ENCODE peak calls at places on chromosomes 13 and 19, in ten cellular contexts. R is activated CD4-positive, alpha-beta T cell treated with anti-CD3 and anti-CD28 coated beads for 48 hours; H is dorsolateral prefrontal cortex; G is GOT3; Z is lower leg skin; E is substantia nigra; J is stimulated activated CD8-positive, alpha-beta memory T cell treated with anti-CD3 and anti-CD28 coated beads, Interleukin-15, amount 100 ng/mL, for 24 hours; C is stimulated activated naive CD8-positive, alpha-beta T cell treated with anti-CD3 and anti-CD28 coated beads, Interleukin-15, Interleukin-2, amounts not matched to agents 100 U/mL and 50 U/mL, for 24 hours; M is CD4-positive, CD25-positive, alpha-beta regulatory T cell; S is fibroblast of the conjunctiva. U is an unnamed sample.

GRCh38 chr13:50322006-50322405 is 306.8 kb downstream of the KCNRG start:
- DNase-seq in R (no peak), M (no peak), H (no peak), E (no peak), J (no peak), C (no peak), G (no peak), S (no peak), Z (no peak), U (no peak)

GRCh38 chr19:10655457-10656312 is 1.5 kb downstream of the ILF3 start:
- DNase-seq in H (no peak), E (peak), R (peak), Z (no peak), M (peak), S (no peak), G (no peak), J (no peak), C (no peak), U (no peak)

GRCh38 chr19:56671613-56671994 is at the start of gene ZNF835:
- DNase-seq in Z (peak), G (peak), S (peak), J (peak), C (peak), E (peak), H (peak), M (peak), R (peak), U (peak)

GRCh38 chr13:101757446-101758039 is 305.1 kb downstream of the ITGBL1 start:
- DNase-seq in E (no peak), G (no peak), R (no peak), S (peak), H (no peak), M (peak), C (no peak), J (no peak), Z (no peak), U (no peak)

GRCh38 chr19:35337081-35337983 is 8.3 kb downstream of the CD22 start:
- DNase-seq in M (no peak), C (no peak), H (no peak), J (no peak), Z (no peak), E (no peak), G (no peak), R (no peak), S (no peak), U (peak)

GRCh38 chr13:108176685-108177274 is 38.6 kb downstream of the LIG4 start:
- DNase-seq in Z (no peak), C (peak), E (peak), H (no peak), J (peak), G (no peak), R (peak), M (peak), S (no peak), U (no peak)

GRCh38 chr13:103188688-103189326 is 122.6 kb upstream of the SLC10A2 start:
- DNase-seq in M (peak), H (no peak), G (no peak), Z (no peak), E (no peak), J (no peak), R (no peak), C (no peak), S (peak), U (no peak)

GRCh38 chr19:50629801-50630200 is 9.9 kb downstream of the SYT3 start:
- DNase-seq in R (no peak), Z (no peak), G (no peak), C (no peak), H (no peak), M (no peak), S (no peak), E (no peak), J (no peak), U (no peak)

GRCh38 chr19:31135841-31136240 is 213.4 kb downstream of the TSHZ3 start:
- DNase-seq in J (no peak), E (no peak), Z (no peak), H (no peak), M (no peak), C (no peak), S (no peak), R (no peak), G (no peak), U (no peak)

GRCh38 chr19:54207908-54208783 is 7.5 kb downstream of the RPS9 start:
- DNase-seq in M (no peak), E (peak), H (peak), G (no peak), C (peak), R (peak), S (peak), Z (peak), J (no peak), U (peak)

GRCh38 chr19:11705474-11705873 is 33.3 kb downstream of the ZNF823 start:
- DNase-seq in H (no peak), G (no peak), M (no peak), J (no peak), E (no peak), C (no peak), Z (no peak), S (no peak), R (no peak), U (no peak)

GRCh38 chr13:102805680-102806079 is 6.8 kb downstream of the BIVM start:
- DNase-seq in E (no peak), M (no peak), G (no peak), R (no peak), S (no peak), H (no peak), C (no peak), Z (no peak), J (no peak), U (no peak)

GRCh38 chr13:50636007-50636704 is 207.3 kb downstream of the DLEU7 start:
- DNase-seq in Z (no peak), M (no peak), S (no peak), J (no peak), E (no peak), G (no peak), C (no peak), R (no peak), H (no peak), U (no peak)

GRCh38 chr13:73303858-73304257 is 245.1 kb downstream of the KLF5 start:
- DNase-seq in H (no peak), R (peak), G (no peak), C (no peak), S (no peak), Z (no peak), J (no peak), E (no peak), M (peak), U (no peak)

GRCh38 chr19:38638461-38638860 is 9.0 kb upstream of the ACTN4 start:
- DNase-seq in G (no peak), Z (no peak), J (no peak), E (no peak), H (no peak), C (no peak), S (no peak), M (no peak), R (no peak), U (no peak)

GRCh38 chr19:35051796-35052195 is 10.3 kb downstream of the HPN start:
- DNase-seq in G (no peak), Z (no peak), C (no peak), E (no peak), J (no peak), R (no peak), M (no peak), S (no peak), H (no peak), U (no peak)

GRCh38 chr19:1768248-1768647 is 14.9 kb downstream of the ONECUT3 start:
- DNase-seq in H (no peak), S (no peak), M (no peak), J (no peak), Z (no peak), E (no peak), G (no peak), R (no peak), C (no peak), U (no peak)

GRCh38 chr19:48807590-48808308 is 3.1 kb downstream of the BCAT2 start:
- DNase-seq in Z (no peak), G (no peak), M (no peak), R (no peak), C (no peak), H (no peak), J (no peak), E (no peak), S (no peak), U (no peak)

GRCh38 chr19:18817574-18817973 is 14.2 kb upstream of the UPF1 start:
- DNase-seq in R (no peak), C (no peak), Z (no peak), J (no peak), H (no peak), E (no peak), M (no peak), G (no peak), S (no peak), U (no peak)

GRCh38 chr13:71876648-71877279 is 9.8 kb upstream of the DACH1 start:
- DNase-seq in Z (no peak), S (no peak), G (no peak), C (no peak), J (no peak), R (no peak), M (no peak), E (no peak), H (no peak), U (no peak)

GRCh38 chr13:110396913-110397379 is 89.9 kb downstream of the COL4A2 start:
- DNase-seq in E (no peak), C (no peak), H (peak), R (no peak), M (no peak), J (no peak), Z (peak), S (peak), G (peak), U (peak)

GRCh38 chr19:33302974-33303790 is 848 bp upstream of the CEBPA start:
- DNase-seq in E (peak), S (no peak), R (peak), Z (no peak), J (no peak), C (peak), M (no peak), G (no peak), H (no peak), U (peak)

GRCh38 chr13:106096661-106097092 is 438.8 kb downstream of the EFNB2 start:
- DNase-seq in J (no peak), R (no peak), E (no peak), S (no peak), M (no peak), Z (no peak), G (no peak), C (no peak), H (no peak), U (no peak)

GRCh38 chr13:79936368-79937136 is 404.4 kb downstream of the SPRY2 start:
- DNase-seq in H (peak), E (peak), R (no peak), J (no peak), C (no peak), G (peak), Z (peak), S (peak), M (no peak), U (no peak)

GRCh38 chr13:37313383-37313782 is 207.9 kb upstream of the CSNK1A1L start:
- DNase-seq in Z (peak), M (no peak), C (no peak), J (no peak), R (no peak), H (no peak), E (no peak), G (no peak), S (peak), U (no peak)

GRCh38 chr19:50173144-50173543 is 10.1 kb upstream of the IZUMO2 start:
- DNase-seq in J (no peak), G (no peak), C (no peak), R (peak), H (no peak), M (peak), Z (no peak), S (no peak), E (no peak), U (no peak)

GRCh38 chr19:4108767-4109625 is 14.9 kb downstream of the MAP2K2 start:
- DNase-seq in R (peak), S (no peak), C (peak), J (peak), M (peak), G (no peak), E (no peak), Z (no peak), H (no peak), U (no peak)

GRCh38 chr13:27967203-27967735 is 1.8 kb downstream of the CDX2 start:
- DNase-seq in H (no peak), J (no peak), Z (no peak), G (no peak), R (no peak), S (no peak), E (no peak), M (no peak), C (no peak), U (no peak)

GRCh38 chr13:41568990-41569387 is 111.6 kb downstream of the RGCC start:
- DNase-seq in S (peak), Z (no peak), R (no peak), J (no peak), G (no peak), M (no peak), E (no peak), C (no peak), H (no peak), U (no peak)